ENCODE peak calls at places on chromosomes 5 and 9, in four cellular contexts. One of them, this sample, is unnamed.

GRCh38 chr5:59407967-59408366 is 485.6 kb downstream of the PDE4D start:
- DNase-seq in lower lobe of right lung: no peak
- DNase-seq in adipocyte: no peak
- DNase-seq in pancreas: no peak
- DNase-seq in this sample: no peak

GRCh38 chr5:74378464-74378863 is 262.1 kb downstream of the ENC1 start:
- DNase-seq in adipocyte: peak; percentile 14
- DNase-seq in pancreas: no peak
- DNase-seq in lower lobe of right lung: no peak
- DNase-seq in this sample: no peak

GRCh38 chr9:130286781-130287428 is 21.3 kb downstream of the HMCN2 start:
- DNase-seq in pancreas: no peak
- DNase-seq in lower lobe of right lung: peak; percentile 41
- DNase-seq in adipocyte: no peak
- DNase-seq in this sample: no peak

GRCh38 chr5:181170996-181171395 is 23.6 kb downstream of the OR2V2 start:
- DNase-seq in lower lobe of right lung: no peak
- DNase-seq in pancreas: no peak
- DNase-seq in adipocyte: no peak
- DNase-seq in this sample: no peak

GRCh38 chr5:163938595-163938994 is 433.2 kb downstream of the MAT2B start:
- DNase-seq in adipocyte: peak; percentile 69
- DNase-seq in pancreas: no peak
- DNase-seq in lower lobe of right lung: no peak
- DNase-seq in this sample: peak; percentile 67

GRCh38 chr5:31776976-31777651 is 138.2 kb downstream of the PDZD2 start:
- DNase-seq in lower lobe of right lung: no peak
- DNase-seq in pancreas: no peak
- DNase-seq in adipocyte: no peak
- DNase-seq in this sample: no peak

GRCh38 chr5:144467795-144468194 is 297.1 kb downstream of the KCTD16 start:
- DNase-seq in adipocyte: peak; percentile 78
- DNase-seq in pancreas: peak; percentile 19
- DNase-seq in lower lobe of right lung: no peak
- DNase-seq in this sample: peak; percentile 55

GRCh38 chr5:55994998-55995914 is 493 bp upstream of the IL6ST start:
- DNase-seq in lower lobe of right lung: peak; percentile 97
- DNase-seq in adipocyte: peak; percentile 99
- DNase-seq in pancreas: peak; percentile 97
- DNase-seq in this sample: peak; percentile 100

GRCh38 chr9:97536480-97536879 is 35.0 kb downstream of the TMOD1 start:
- DNase-seq in adipocyte: no peak
- DNase-seq in lower lobe of right lung: no peak
- DNase-seq in pancreas: peak; percentile 76
- DNase-seq in this sample: no peak

GRCh38 chr5:142671801-142672200 is 14.1 kb downstream of the FGF1 start:
- DNase-seq in adipocyte: peak; percentile 75
- DNase-seq in lower lobe of right lung: no peak
- DNase-seq in pancreas: no peak
- DNase-seq in this sample: peak; percentile 75

GRCh38 chr5:73296772-73297171 is 123.8 kb downstream of the TMEM174 start:
- DNase-seq in pancreas: no peak
- DNase-seq in lower lobe of right lung: no peak
- DNase-seq in adipocyte: peak; percentile 34
- DNase-seq in this sample: peak; percentile 70

GRCh38 chr5:176359658-176360057 is 1.9 kb downstream of the KIAA1191 start:
- DNase-seq in lower lobe of right lung: no peak
- DNase-seq in pancreas: no peak
- DNase-seq in adipocyte: no peak
- DNase-seq in this sample: no peak

GRCh38 chr9:115262477-115262876 is 144.5 kb upstream of the TNC start:
- DNase-seq in adipocyte: peak; percentile 57
- DNase-seq in lower lobe of right lung: peak; percentile 79
- DNase-seq in pancreas: peak; percentile 47
- DNase-seq in this sample: peak; percentile 48

GRCh38 chr5:141330299-141331080 is at the start of gene PCDHGA1:
- DNase-seq in lower lobe of right lung: no peak
- DNase-seq in adipocyte: peak; percentile 71
- DNase-seq in pancreas: no peak
- DNase-seq in this sample: no peak

GRCh38 chr5:72195581-72195980 is 88.3 kb downstream of the MAP1B start:
- DNase-seq in lower lobe of right lung: no peak
- DNase-seq in adipocyte: no peak
- DNase-seq in pancreas: no peak
- DNase-seq in this sample: no peak

GRCh38 chr5:39175273-39175955 is 43.9 kb downstream of the FYB1 start:
- DNase-seq in lower lobe of right lung: no peak
- DNase-seq in pancreas: no peak
- DNase-seq in adipocyte: no peak
- DNase-seq in this sample: no peak

GRCh38 chr9:15423328-15423985 is 781 bp downstream of the SNAPC3 start:
- DNase-seq in adipocyte: peak; percentile 76
- DNase-seq in pancreas: no peak
- DNase-seq in lower lobe of right lung: no peak
- DNase-seq in this sample: no peak

GRCh38 chr9:35771943-35772342 is 17.9 kb upstream of the MSMP start:
- DNase-seq in lower lobe of right lung: no peak
- DNase-seq in adipocyte: no peak
- DNase-seq in pancreas: no peak
- DNase-seq in this sample: peak; percentile 21

GRCh38 chr5:53490747-53491146 is 10.3 kb downstream of the FST start:
- DNase-seq in adipocyte: peak; percentile 80
- DNase-seq in lower lobe of right lung: no peak
- DNase-seq in pancreas: no peak
- DNase-seq in this sample: no peak

GRCh38 chr9:96080364-96080763 is 204.9 kb downstream of the ERCC6L2 start:
- DNase-seq in adipocyte: no peak
- DNase-seq in lower lobe of right lung: no peak
- DNase-seq in pancreas: no peak
- DNase-seq in this sample: no peak

GRCh38 chr5:168198359-168198758 is 93.1 kb upstream of the WWC1 start:
- DNase-seq in pancreas: no peak
- DNase-seq in adipocyte: no peak
- DNase-seq in lower lobe of right lung: no peak
- DNase-seq in this sample: no peak

GRCh38 chr5:36894950-36895349 is 18.4 kb downstream of the NIPBL start:
- DNase-seq in adipocyte: no peak
- DNase-seq in lower lobe of right lung: no peak
- DNase-seq in pancreas: no peak
- DNase-seq in this sample: no peak
- H3K4me1 ChIP-seq in adipocyte: peaks cover 5% of the 10 kb centered on the region
- H3K4me1 ChIP-seq in lower lobe of right lung: peaks cover 25% of the 10 kb centered on the region
- H3K4me1 ChIP-seq in pancreas: no peaks in the 10 kb centered on the region
- H3K4me1 ChIP-seq in this sample: peaks cover 4% of the 10 kb centered on the region

DNA sequence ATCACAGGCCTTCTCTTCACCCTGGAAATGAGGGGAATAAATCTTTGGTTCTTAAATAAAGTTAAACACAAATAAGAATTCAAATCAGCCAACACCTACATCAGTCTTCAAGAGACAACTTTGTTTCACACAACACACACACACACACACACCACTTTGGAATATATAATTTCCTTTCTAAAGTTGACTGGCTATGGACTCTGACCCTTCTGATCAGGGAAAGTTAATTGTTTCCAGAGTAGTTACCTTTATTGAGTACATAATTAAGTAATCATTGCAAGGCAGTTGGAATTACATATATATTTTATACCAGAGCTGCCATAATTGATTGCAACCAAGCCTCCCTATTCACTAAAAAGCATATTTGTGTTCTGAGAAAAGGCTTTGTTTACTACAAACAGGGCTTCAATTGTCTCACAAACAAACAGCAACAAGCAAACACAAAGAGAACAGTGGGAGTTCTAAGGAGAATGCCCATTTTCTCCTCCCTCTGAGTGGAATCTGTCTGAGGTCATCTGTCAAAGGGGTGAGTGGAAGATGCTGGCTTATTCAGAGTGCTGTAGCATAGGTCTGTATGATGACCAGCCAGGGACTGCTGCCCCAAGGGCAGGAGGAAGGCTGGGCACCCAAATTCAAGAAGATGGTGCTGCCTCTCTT is 136.6 kb downstream of the SEMA6A start:
- DNase-seq in adipocyte: no peak
- DNase-seq in pancreas: no peak
- DNase-seq in lower lobe of right lung: no peak
- DNase-seq in this sample: no peak
- H3K4me1 ChIP-seq in adipocyte: peaks cover 9% of the 10 kb centered on the region
- H3K4me1 ChIP-seq in pancreas: no peaks in the 10 kb centered on the region
- H3K4me1 ChIP-seq in lower lobe of right lung: peaks cover 22% of the 10 kb centered on the region
- H3K4me1 ChIP-seq in this sample: no peaks in the 10 kb centered on the region

GRCh38 chr5:116534988-116535387 is 39.6 kb downstream of the SEMA6A start:
- DNase-seq in lower lobe of right lung: no peak
- DNase-seq in adipocyte: no peak
- DNase-seq in pancreas: no peak
- DNase-seq in this sample: no peak
- H3K4me1 ChIP-seq in lower lobe of right lung: peaks cover 5% of the 10 kb centered on the region
- H3K4me1 ChIP-seq in adipocyte: no peaks in the 10 kb centered on the region
- H3K4me1 ChIP-seq in pancreas: peaks cover 6% of the 10 kb centered on the region
- H3K4me1 ChIP-seq in this sample: peaks cover 6% of the 10 kb centered on the region

GRCh38 chr9:121292051-121292450 is 24.1 kb downstream of the GSN start:
- DNase-seq in pancreas: no peak
- DNase-seq in lower lobe of right lung: no peak
- DNase-seq in adipocyte: no peak
- DNase-seq in this sample: no peak
- H3K4me1 ChIP-seq in pancreas: peaks cover 8% of the 10 kb centered on the region
- H3K4me1 ChIP-seq in lower lobe of right lung: peaks cover 66% of the 10 kb centered on the region
- H3K4me1 ChIP-seq in adipocyte: peaks cover 69% of the 10 kb centered on the region
- H3K4me1 ChIP-seq in this sample: peaks cover 43% of the 10 kb centered on the region

GRCh38 chr9:107945961-107946360 is 456.4 kb upstream of the KLF4 start:
- DNase-seq in lower lobe of right lung: no peak
- DNase-seq in pancreas: no peak
- DNase-seq in adipocyte: peak; percentile 32
- DNase-seq in this sample: no peak
- H3K4me1 ChIP-seq in lower lobe of right lung: no peaks in the 10 kb centered on the region
- H3K4me1 ChIP-seq in pancreas: peaks cover 21% of the 10 kb centered on the region
- H3K4me1 ChIP-seq in adipocyte: peaks cover 30% of the 10 kb centered on the region
- H3K4me1 ChIP-seq in this sample: no peaks in the 10 kb centered on the region

GRCh38 chr5:149496166-149496565 is 55.1 kb downstream of the CSNK1A1 start:
- DNase-seq in adipocyte: peak; percentile 31
- DNase-seq in pancreas: no peak
- DNase-seq in lower lobe of right lung: no peak
- DNase-seq in this sample: no peak
- H3K4me1 ChIP-seq in adipocyte: peaks cover 70% of the 10 kb centered on the region
- H3K4me1 ChIP-seq in pancreas: no peaks in the 10 kb centered on the region
- H3K4me1 ChIP-seq in lower lobe of right lung: no peaks in the 10 kb centered on the region
- H3K4me1 ChIP-seq in this sample: no peaks in the 10 kb centered on the region

DNA sequence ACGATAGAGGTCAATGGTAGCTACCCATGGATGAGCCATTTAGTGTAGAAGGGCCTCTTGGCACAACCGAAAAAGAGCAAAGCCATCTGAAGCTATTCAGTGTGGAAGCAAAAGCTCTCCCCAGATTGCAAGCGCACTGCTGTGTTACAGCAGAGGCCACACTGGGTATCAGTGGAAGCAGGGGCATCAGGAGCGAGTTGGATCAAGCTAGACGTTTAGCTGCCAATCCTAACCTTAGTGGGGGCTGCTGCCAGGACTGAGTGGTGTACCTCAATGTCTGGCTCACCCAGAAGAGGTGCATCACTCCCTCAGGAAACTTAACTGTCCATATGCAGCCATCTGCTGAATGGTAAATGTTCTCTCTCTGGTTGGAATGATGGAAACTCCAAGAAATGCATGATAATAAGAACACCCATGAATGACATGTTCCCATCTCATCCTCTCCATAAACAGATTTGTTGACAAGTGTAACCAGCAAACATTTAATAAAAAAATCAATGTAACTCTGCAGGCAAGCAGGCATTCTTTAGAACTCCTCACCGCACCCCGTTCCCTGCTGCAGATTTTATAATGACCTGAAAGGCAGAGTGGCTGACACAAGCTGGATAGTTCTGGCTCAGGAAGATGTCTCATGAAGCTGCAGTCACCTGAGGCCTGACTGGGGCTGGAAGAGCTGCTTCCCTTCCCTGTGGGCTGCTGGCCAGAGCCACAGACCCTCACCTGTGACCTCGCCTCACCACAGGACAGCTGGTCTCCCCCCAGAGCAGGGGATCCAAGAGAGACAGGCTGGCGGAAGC is 44.3 kb downstream of the RAPGEF1 start:
- DNase-seq in lower lobe of right lung: no peak
- DNase-seq in pancreas: no peak
- DNase-seq in adipocyte: no peak
- DNase-seq in this sample: no peak
- H3K4me1 ChIP-seq in lower lobe of right lung: peaks cover 91% of the 10 kb centered on the region
- H3K4me1 ChIP-seq in pancreas: peaks cover 42% of the 10 kb centered on the region
- H3K4me1 ChIP-seq in adipocyte: peaks cover 32% of the 10 kb centered on the region
- H3K4me1 ChIP-seq in this sample: peaks cover 31% of the 10 kb centered on the region

DNA sequence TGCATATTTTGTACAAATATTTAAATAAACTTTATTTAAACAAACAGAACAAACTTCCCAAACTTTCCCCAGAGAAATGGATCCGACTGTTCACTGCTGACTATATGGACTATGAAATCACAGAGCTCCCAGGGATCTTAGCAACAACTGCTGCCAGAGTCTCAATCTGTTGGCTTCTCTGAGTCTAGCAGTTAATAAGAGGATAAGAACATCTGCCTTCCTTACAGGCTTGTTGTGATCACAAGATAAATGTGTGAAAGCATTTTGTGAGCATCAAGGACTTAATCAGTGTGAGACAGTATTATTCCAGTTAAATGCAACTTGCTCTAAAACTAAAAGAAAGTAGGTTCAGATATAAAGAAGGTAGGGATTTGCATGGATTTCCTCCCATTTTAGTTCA is 31.4 kb upstream of the MYOT start:
- DNase-seq in lower lobe of right lung: no peak
- DNase-seq in adipocyte: no peak
- DNase-seq in pancreas: no peak
- DNase-seq in this sample: no peak
- H3K4me1 ChIP-seq in lower lobe of right lung: no peaks in the 10 kb centered on the region
- H3K4me1 ChIP-seq in adipocyte: peaks cover 63% of the 10 kb centered on the region
- H3K4me1 ChIP-seq in pancreas: no peaks in the 10 kb centered on the region
- H3K4me1 ChIP-seq in this sample: peaks cover 44% of the 10 kb centered on the region